ENCODE peak calls at places on chromosomes 11 and 22, in seven cellular contexts. One of them, this sample, is unnamed. For H3K27me3, the result is how much of the 10 kb centered on the place peaks cover.

GRCh38 chr22:49957826-49958461 is 2.6 kb upstream of the PIM3 start:
- DNase-seq in pancreas: peak
- DNase-seq in heart left ventricle: no peak
- DNase-seq in endodermal cell: peak
- DNase-seq in heart right ventricle: no peak
- DNase-seq in lung: peak
- DNase-seq in CD8-positive, alpha-beta memory T cell: no peak
- DNase-seq in this sample: no peak

GRCh38 chr22:25630446-25630845 is 66.0 kb downstream of the GRK3 start:
- DNase-seq in heart right ventricle: no peak
- DNase-seq in lung: no peak
- DNase-seq in pancreas: no peak
- DNase-seq in CD8-positive, alpha-beta memory T cell: no peak
- DNase-seq in endodermal cell: no peak
- DNase-seq in heart left ventricle: no peak
- DNase-seq in this sample: no peak

GRCh38 chr11:32584921-32585320 is 1.3 kb downstream of the EIF3M start:
- DNase-seq in CD8-positive, alpha-beta memory T cell: no peak
- DNase-seq in pancreas: no peak
- DNase-seq in endodermal cell: no peak
- DNase-seq in heart right ventricle: no peak
- DNase-seq in lung: no peak
- DNase-seq in heart left ventricle: no peak
- DNase-seq in this sample: no peak

GRCh38 chr11:1167751-1168231 is 10.0 kb downstream of the MUC5AC start:
- DNase-seq in heart right ventricle: no peak
- DNase-seq in heart left ventricle: peak
- DNase-seq in CD8-positive, alpha-beta memory T cell: no peak
- DNase-seq in lung: no peak
- DNase-seq in pancreas: no peak
- DNase-seq in endodermal cell: no peak
- DNase-seq in this sample: peak

GRCh38 chr11:117396970-117397369 is 69.3 kb downstream of the CEP164 start:
- DNase-seq in heart left ventricle: no peak
- DNase-seq in CD8-positive, alpha-beta memory T cell: no peak
- DNase-seq in endodermal cell: no peak
- DNase-seq in pancreas: no peak
- DNase-seq in lung: no peak
- DNase-seq in heart right ventricle: no peak
- DNase-seq in this sample: peak

GRCh38 chr11:130314184-130314748 is 451 bp downstream of the ZBTB44 start:
- DNase-seq in CD8-positive, alpha-beta memory T cell: peak
- DNase-seq in lung: peak
- DNase-seq in endodermal cell: peak
- DNase-seq in heart left ventricle: peak
- DNase-seq in pancreas: peak
- DNase-seq in heart right ventricle: peak
- DNase-seq in this sample: peak

GRCh38 chr11:7418061-7418460 is 67.2 kb upstream of the OLFML1 start:
- DNase-seq in CD8-positive, alpha-beta memory T cell: no peak
- DNase-seq in pancreas: no peak
- DNase-seq in lung: no peak
- DNase-seq in heart right ventricle: no peak
- DNase-seq in heart left ventricle: no peak
- DNase-seq in endodermal cell: no peak
- DNase-seq in this sample: no peak

GRCh38 chr11:62665630-62666258 is 632 bp downstream of the CSKMT start:
- DNase-seq in endodermal cell: peak
- DNase-seq in heart left ventricle: no peak
- DNase-seq in pancreas: peak
- DNase-seq in heart right ventricle: peak
- DNase-seq in CD8-positive, alpha-beta memory T cell: peak
- DNase-seq in lung: peak
- DNase-seq in this sample: peak

GRCh38 chr11:46250071-46251052 is 27.1 kb upstream of the CREB3L1 start:
- DNase-seq in lung: no peak
- DNase-seq in endodermal cell: no peak
- DNase-seq in heart right ventricle: no peak
- DNase-seq in pancreas: no peak
- DNase-seq in CD8-positive, alpha-beta memory T cell: no peak
- DNase-seq in heart left ventricle: no peak
- DNase-seq in this sample: no peak

GRCh38 chr11:94133752-94134151 is 5.1 kb downstream of the PANX1 start:
- DNase-seq in endodermal cell: no peak
- DNase-seq in heart left ventricle: no peak
- DNase-seq in CD8-positive, alpha-beta memory T cell: no peak
- DNase-seq in heart right ventricle: no peak
- DNase-seq in lung: no peak
- DNase-seq in pancreas: no peak
- DNase-seq in this sample: no peak

GRCh38 chr11:119111361-119111925 is 4.3 kb downstream of the C2CD2L start:
- DNase-seq in heart left ventricle: no peak
- DNase-seq in pancreas: no peak
- DNase-seq in CD8-positive, alpha-beta memory T cell: no peak
- DNase-seq in lung: no peak
- DNase-seq in endodermal cell: no peak
- DNase-seq in heart right ventricle: no peak
- DNase-seq in this sample: peak

GRCh38 chr11:21552910-21553309 is 640.0 kb upstream of the ANO5 start:
- DNase-seq in CD8-positive, alpha-beta memory T cell: no peak
- DNase-seq in lung: no peak
- DNase-seq in pancreas: no peak
- DNase-seq in heart right ventricle: no peak
- DNase-seq in endodermal cell: no peak
- DNase-seq in heart left ventricle: no peak
- DNase-seq in this sample: no peak

GRCh38 chr22:50473855-50474671 is 772 bp downstream of the SBF1 start:
- DNase-seq in lung: no peak
- DNase-seq in endodermal cell: peak
- DNase-seq in heart right ventricle: no peak
- DNase-seq in pancreas: peak
- DNase-seq in CD8-positive, alpha-beta memory T cell: peak
- DNase-seq in heart left ventricle: no peak
- DNase-seq in this sample: peak

GRCh38 chr11:115226556-115226955 is 277.7 kb downstream of the CADM1 start:
- DNase-seq in heart left ventricle: no peak
- DNase-seq in heart right ventricle: no peak
- DNase-seq in endodermal cell: peak
- DNase-seq in CD8-positive, alpha-beta memory T cell: no peak
- DNase-seq in pancreas: no peak
- DNase-seq in lung: peak
- DNase-seq in this sample: peak

GRCh38 chr11:35141538-35141937 is 2.6 kb downstream of the CD44 start:
- DNase-seq in pancreas: no peak
- DNase-seq in heart left ventricle: peak
- DNase-seq in heart right ventricle: peak
- DNase-seq in endodermal cell: no peak
- DNase-seq in lung: peak
- DNase-seq in CD8-positive, alpha-beta memory T cell: no peak
- DNase-seq in this sample: no peak

DNA sequence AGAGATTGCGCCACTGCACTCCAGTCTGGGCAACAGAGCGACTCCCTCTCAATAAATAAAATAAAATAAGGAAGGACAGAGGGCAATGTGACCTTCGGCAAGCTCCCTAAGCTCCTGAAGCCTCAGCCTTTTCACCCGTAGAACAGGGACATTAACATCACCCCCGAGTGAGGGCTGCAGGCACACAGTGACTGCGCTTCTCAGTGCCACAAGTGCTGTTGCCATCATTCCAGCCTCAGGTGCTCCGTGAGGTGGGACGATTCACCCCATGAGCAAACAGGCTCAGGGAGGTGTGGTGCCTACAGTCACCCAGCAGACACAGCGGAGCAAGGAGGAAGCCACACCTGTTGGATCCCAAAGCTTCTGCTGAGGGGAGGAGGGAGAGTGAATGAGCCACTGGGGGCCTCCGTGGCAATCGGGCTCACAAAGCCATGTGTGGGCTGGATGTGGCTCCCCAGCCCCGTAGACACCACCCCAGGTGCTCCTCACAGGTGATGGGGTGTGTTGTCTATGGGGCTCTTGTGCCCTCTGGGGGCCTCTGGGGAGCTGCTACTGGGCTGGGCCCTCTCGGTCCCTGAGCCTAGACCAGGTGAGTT is 9.1 kb upstream of the TCF20 start:
- DNase-seq in CD8-positive, alpha-beta memory T cell: no peak
- DNase-seq in heart left ventricle: no peak
- DNase-seq in heart right ventricle: no peak
- DNase-seq in endodermal cell: no peak
- DNase-seq in lung: no peak
- DNase-seq in pancreas: no peak
- DNase-seq in this sample: peak
- H3K27me3 ChIP-seq in CD8-positive, alpha-beta memory T cell: under half
- H3K27me3 ChIP-seq in heart left ventricle: under half
- H3K27me3 ChIP-seq in heart right ventricle: under half
- H3K27me3 ChIP-seq in endodermal cell: under half
- H3K27me3 ChIP-seq in lung: under half
- H3K27me3 ChIP-seq in pancreas: under half
- H3K27me3 ChIP-seq in this sample: under half

DNA sequence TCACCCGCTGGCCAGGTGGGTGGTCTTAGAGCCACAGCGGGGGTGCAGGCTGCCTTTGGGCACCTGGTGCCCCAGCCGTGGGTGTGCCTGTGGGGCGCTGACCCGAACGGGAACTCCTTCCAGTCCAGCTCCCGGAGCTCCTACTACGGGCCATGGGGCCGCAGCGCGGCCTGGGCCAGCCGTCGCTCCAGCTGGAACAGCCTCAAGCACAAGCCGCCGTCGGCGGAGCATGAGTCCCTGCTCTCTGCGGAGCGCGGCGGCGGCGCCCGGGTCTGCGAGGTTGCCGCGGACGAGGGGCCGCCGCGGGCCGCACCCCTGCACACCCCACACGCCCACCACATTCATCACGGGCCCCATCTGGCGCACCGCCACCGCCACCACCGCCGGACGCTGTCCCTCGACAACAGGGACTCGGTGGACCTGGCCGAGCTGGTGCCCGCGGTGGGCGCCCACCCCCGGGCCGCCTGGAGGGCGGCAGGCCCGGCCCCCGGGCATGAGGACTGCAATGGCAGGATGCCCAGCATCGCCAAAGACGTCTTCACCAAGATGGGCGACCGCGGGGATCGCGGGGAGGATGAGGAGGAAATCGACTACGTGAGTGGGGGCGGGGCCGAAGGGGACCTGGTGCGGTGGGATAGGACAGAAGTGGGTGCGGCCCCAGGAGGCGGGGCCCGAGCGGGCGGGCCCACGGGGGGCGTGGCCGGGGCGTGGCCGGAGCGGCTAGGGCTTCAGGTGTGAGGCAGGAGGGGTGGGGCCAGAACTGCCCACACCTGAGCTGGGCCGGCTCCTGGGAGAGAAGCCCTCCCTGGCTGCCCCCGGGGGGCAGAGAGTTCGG is 91.5 kb downstream of the CACNA1I start:
- DNase-seq in heart left ventricle: no peak
- DNase-seq in heart right ventricle: no peak
- DNase-seq in endodermal cell: peak
- DNase-seq in lung: no peak
- DNase-seq in CD8-positive, alpha-beta memory T cell: peak
- DNase-seq in pancreas: peak
- DNase-seq in this sample: no peak
- H3K27me3 ChIP-seq in heart left ventricle: half or more
- H3K27me3 ChIP-seq in heart right ventricle: half or more
- H3K27me3 ChIP-seq in endodermal cell: half or more
- H3K27me3 ChIP-seq in lung: under half
- H3K27me3 ChIP-seq in CD8-positive, alpha-beta memory T cell: under half
- H3K27me3 ChIP-seq in pancreas: under half
- H3K27me3 ChIP-seq in this sample: under half

GRCh38 chr11:124864892-124865180 is 396 bp upstream of the ROBO3 start:
- DNase-seq in endodermal cell: no peak
- DNase-seq in heart left ventricle: no peak
- DNase-seq in heart right ventricle: no peak
- DNase-seq in CD8-positive, alpha-beta memory T cell: no peak
- DNase-seq in pancreas: no peak
- DNase-seq in lung: no peak
- DNase-seq in this sample: no peak

GRCh38 chr11:124864176-124864891 is 898 bp upstream of the ROBO3 start:
- DNase-seq in pancreas: no peak
- DNase-seq in heart left ventricle: no peak
- DNase-seq in endodermal cell: no peak
- DNase-seq in heart right ventricle: no peak
- DNase-seq in lung: no peak
- DNase-seq in CD8-positive, alpha-beta memory T cell: no peak
- DNase-seq in this sample: no peak

GRCh38 chr11:124865181-124865901 is at the start of gene ROBO3:
- DNase-seq in heart right ventricle: no peak
- DNase-seq in heart left ventricle: no peak
- DNase-seq in endodermal cell: peak
- DNase-seq in lung: no peak
- DNase-seq in CD8-positive, alpha-beta memory T cell: no peak
- DNase-seq in pancreas: no peak
- DNase-seq in this sample: no peak

GRCh38 chr11:124863137-124863825 is 2.0 kb upstream of the ROBO3 start:
- DNase-seq in heart right ventricle: peak
- DNase-seq in CD8-positive, alpha-beta memory T cell: no peak
- DNase-seq in heart left ventricle: no peak
- DNase-seq in lung: peak
- DNase-seq in pancreas: peak
- DNase-seq in endodermal cell: peak
- DNase-seq in this sample: peak

GRCh38 chr11:124863826-124864165 is 1.4 kb upstream of the ROBO3 start:
- DNase-seq in CD8-positive, alpha-beta memory T cell: no peak
- DNase-seq in lung: no peak
- DNase-seq in endodermal cell: peak
- DNase-seq in heart left ventricle: no peak
- DNase-seq in heart right ventricle: no peak
- DNase-seq in pancreas: no peak
- DNase-seq in this sample: peak
- H3K27me3 ChIP-seq in CD8-positive, alpha-beta memory T cell: half or more
- H3K27me3 ChIP-seq in lung: under half
- H3K27me3 ChIP-seq in endodermal cell: half or more
- H3K27me3 ChIP-seq in heart left ventricle: half or more
- H3K27me3 ChIP-seq in heart right ventricle: half or more
- H3K27me3 ChIP-seq in pancreas: under half
- H3K27me3 ChIP-seq in this sample: half or more

DNA sequence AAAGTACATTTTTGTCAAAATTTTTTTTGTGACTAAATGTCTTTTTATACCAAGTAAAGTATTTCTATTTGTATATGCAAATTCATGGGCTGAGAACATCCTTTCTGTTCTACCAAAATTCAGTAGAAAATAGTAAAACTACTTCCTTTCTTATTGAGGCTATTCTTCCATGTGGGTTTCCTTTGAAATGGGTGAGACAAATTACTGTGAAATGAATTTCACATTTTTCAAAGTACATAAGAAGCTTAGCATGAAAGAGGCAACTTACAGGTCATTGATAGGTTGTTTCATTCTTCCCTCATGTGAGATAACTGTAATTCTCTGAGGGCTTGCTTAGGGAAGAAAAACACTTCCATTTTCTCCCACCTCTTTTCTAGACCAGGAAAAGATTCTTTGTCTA is 1.0 kb upstream of the OR6X1 start:
- DNase-seq in pancreas: no peak
- DNase-seq in heart right ventricle: no peak
- DNase-seq in lung: no peak
- DNase-seq in heart left ventricle: no peak
- DNase-seq in CD8-positive, alpha-beta memory T cell: no peak
- DNase-seq in endodermal cell: no peak
- DNase-seq in this sample: no peak
- H3K27me3 ChIP-seq in pancreas: under half
- H3K27me3 ChIP-seq in heart right ventricle: under half
- H3K27me3 ChIP-seq in lung: under half
- H3K27me3 ChIP-seq in heart left ventricle: under half
- H3K27me3 ChIP-seq in CD8-positive, alpha-beta memory T cell: under half
- H3K27me3 ChIP-seq in endodermal cell: under half
- H3K27me3 ChIP-seq in this sample: under half

GRCh38 chr11:18618341-18619025 is 15.7 kb downstream of the SPTY2D1 start:
- DNase-seq in endodermal cell: no peak
- DNase-seq in CD8-positive, alpha-beta memory T cell: no peak
- DNase-seq in heart left ventricle: no peak
- DNase-seq in lung: no peak
- DNase-seq in pancreas: no peak
- DNase-seq in heart right ventricle: no peak
- DNase-seq in this sample: peak
- H3K27me3 ChIP-seq in endodermal cell: under half
- H3K27me3 ChIP-seq in CD8-positive, alpha-beta memory T cell: under half
- H3K27me3 ChIP-seq in heart left ventricle: under half
- H3K27me3 ChIP-seq in lung: under half
- H3K27me3 ChIP-seq in pancreas: under half
- H3K27me3 ChIP-seq in heart right ventricle: under half
- H3K27me3 ChIP-seq in this sample: under half